ENCODE peak calls at places on chromosomes 16 and 17, in four cellular contexts. B is H7; D is CD8-positive, alpha-beta memory T cell; N is Daoy. I is an unnamed sample.

GRCh38 chr16:66476328-66477027 is 49.4 kb downstream of the BEAN1 start:
- DNase-seq in B (peak), D (no peak), N (no peak), I (peak)

GRCh38 chr17:82049521-82049971 is 2.1 kb downstream of the RFNG start:
- DNase-seq in B (no peak), D (no peak), N (no peak), I (peak)

GRCh38 chr17:60077672-60078519 is 825 bp downstream of the HEATR6 start:
- DNase-seq in B (no peak), D (no peak), N (no peak), I (no peak)

GRCh38 chr16:8888951-8889892 is 7.1 kb downstream of the LITAFD start:
- DNase-seq in B (no peak), D (no peak), N (no peak), I (peak)

GRCh38 chr17:62616993-62617893 is 10.2 kb upstream of the MRC2 start:
- DNase-seq in B (peak), D (no peak), N (no peak), I (peak)

GRCh38 chr17:44193326-44194084 is 6.2 kb downstream of the ATXN7L3 start:
- DNase-seq in B (no peak), D (no peak), N (no peak), I (no peak)

GRCh38 chr16:82241469-82242052 is 71.5 kb upstream of the MPHOSPH6 start:
- DNase-seq in B (peak), D (no peak), N (no peak), I (no peak)

GRCh38 chr16:19400709-19401108 is 17.0 kb upstream of the TMC5 start:
- DNase-seq in B (no peak), D (no peak), N (no peak), I (no peak)

GRCh38 chr16:58451263-58451662 is 48.7 kb upstream of the NDRG4 start:
- DNase-seq in B (no peak), D (no peak), N (no peak), I (no peak)

GRCh38 chr16:868386-868755 is 67.8 kb upstream of the GNG13 start:
- DNase-seq in B (no peak), D (no peak), N (no peak), I (peak)

GRCh38 chr17:15651001-15651582 is 31.6 kb upstream of the FBXW10B start:
- DNase-seq in B (no peak), D (no peak), N (peak), I (no peak)

GRCh38 chr16:14486520-14487303 is 143.3 kb downstream of the PARN start:
- DNase-seq in B (no peak), D (no peak), N (peak), I (peak)

GRCh38 chr17:75238684-75239191 is 22.7 kb downstream of the GGA3 start:
- DNase-seq in B (peak), D (peak), N (peak), I (peak)

GRCh38 chr17:22304667-22305303 is 612.5 kb downstream of the KCNJ18 start:
- DNase-seq in B (no peak), D (no peak), N (peak), I (no peak)

GRCh38 chr17:57972151-57972550 is 15.9 kb downstream of the VEZF1 start:
- DNase-seq in B (no peak), D (no peak), N (no peak), I (no peak)

GRCh38 chr17:60745544-60745943 is 67.9 kb downstream of the BCAS3 start:
- DNase-seq in B (no peak), D (no peak), N (no peak), I (no peak)

GRCh38 chr17:51015145-51015558 is 105.5 kb downstream of the SPAG9 start:
- DNase-seq in B (no peak), D (no peak), N (no peak), I (no peak)

GRCh38 chr17:10612957-10613744 is 44.0 kb downstream of the MYH3 start:
- DNase-seq in B (no peak), D (no peak), N (no peak), I (peak)

I was measured in osteoblast.